ENCODE peak calls at places on chromosomes 11 and 22, in ten cellular contexts. J, U, H, C, X, Q, K, G, T and F are unnamed samples.

GRCh38 chr11:11569936-11570491 is 51.8 kb downstream of the GALNT18 start:
- DNase-seq in X (peak), Q (no peak), C (no peak), J (peak), H (peak), U (peak), T (no peak), G (no peak), K (no peak), F (no peak)

GRCh38 chr22:23894710-23895598 is 771 bp downstream of the MIF start:
- DNase-seq in Q (peak), J (peak), X (peak), T (peak), G (peak), K (peak), C (peak), U (peak), H (peak), F (peak)

GRCh38 chr22:33380789-33381530 is 322.8 kb upstream of the SYN3 start:
- DNase-seq in J (peak), T (peak), G (peak), X (peak), C (peak), Q (no peak), H (no peak), U (peak), K (no peak), F (peak)

GRCh38 chr11:1218256-1218787 is 4.5 kb upstream of the MUC5B start:
- DNase-seq in K (no peak), G (no peak), U (no peak), Q (no peak), X (no peak), H (peak), J (no peak), C (no peak), T (no peak), F (no peak)

GRCh38 chr11:12008790-12009616 is 577 bp upstream of the DKK3 start:
- DNase-seq in X (peak), K (no peak), T (peak), J (peak), Q (no peak), G (no peak), H (peak), C (peak), U (peak), F (peak)

GRCh38 chr11:131037873-131038272 is 121.6 kb upstream of the SNX19 start:
- DNase-seq in U (peak), T (no peak), C (no peak), J (no peak), X (no peak), G (no peak), Q (no peak), K (no peak), H (no peak), F (no peak)

GRCh38 chr11:19970944-19971343 is 189.3 kb downstream of the DBX1 start:
- DNase-seq in C (no peak), K (no peak), J (no peak), Q (no peak), U (no peak), T (no peak), G (no peak), X (no peak), H (no peak), F (no peak)

GRCh38 chr11:30508594-30508993 is 77.6 kb downstream of the MPPED2 start:
- DNase-seq in H (peak), Q (no peak), G (no peak), K (no peak), T (no peak), J (no peak), U (no peak), C (no peak), X (no peak), F (no peak)

GRCh38 chr22:17411213-17411612 is 42.0 kb downstream of the CECR2 start:
- DNase-seq in X (peak), K (no peak), J (no peak), H (peak), C (peak), Q (no peak), U (peak), T (no peak), G (no peak), F (no peak)

GRCh38 chr11:125626381-125626950 is 1.5 kb downstream of the CHEK1 start:
- DNase-seq in K (peak), C (no peak), G (peak), X (no peak), Q (peak), T (peak), U (no peak), J (no peak), H (no peak), F (no peak)
- TF ChIP-seq CTCF in K (peak), C (peak), G (peak), X (peak), Q (peak), T (peak), U (peak), J (peak), H (no peak), F (peak)

DNA sequence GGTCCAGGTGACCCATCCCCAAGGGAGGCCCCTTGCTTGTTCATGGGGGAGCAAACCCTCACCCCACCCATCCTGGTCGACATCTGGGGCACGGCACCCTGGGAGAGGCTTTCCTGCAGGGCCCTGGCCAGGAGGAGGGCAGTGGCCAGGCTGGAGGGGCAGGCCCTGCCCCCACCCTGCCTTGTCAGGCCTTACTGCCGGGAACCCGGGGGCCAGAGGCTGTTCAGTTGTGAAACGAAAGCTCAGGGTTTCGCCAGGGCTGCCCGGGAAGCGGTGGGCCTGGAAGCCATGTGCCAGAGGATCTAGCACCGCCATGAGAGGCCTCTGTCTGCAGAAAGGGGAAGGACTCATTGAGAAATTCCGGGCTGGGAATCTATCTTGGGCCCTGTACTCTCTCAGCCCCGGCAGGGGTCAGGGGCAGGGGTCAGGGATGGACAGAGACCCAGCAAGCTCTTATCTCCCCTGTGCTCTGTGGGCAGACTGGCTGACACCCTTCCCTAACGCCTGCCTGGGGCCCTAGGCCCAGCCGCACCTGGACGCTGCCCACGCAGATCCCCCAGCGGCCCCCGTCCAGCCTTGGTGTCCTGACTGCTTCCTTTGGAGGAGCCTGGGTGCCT is 6.3 kb downstream of the PIM3 start:
- DNase-seq in T (no peak), C (no peak), Q (no peak), K (no peak), J (peak), X (peak), U (peak), G (no peak), H (peak), F (no peak)
- H3K4me3 ChIP-seq in T (no peak), C (no peak), Q (no peak), K (no peak), J (no peak), X (no peak), U (no peak), G (no peak), H (no peak), F (no peak)

DNA sequence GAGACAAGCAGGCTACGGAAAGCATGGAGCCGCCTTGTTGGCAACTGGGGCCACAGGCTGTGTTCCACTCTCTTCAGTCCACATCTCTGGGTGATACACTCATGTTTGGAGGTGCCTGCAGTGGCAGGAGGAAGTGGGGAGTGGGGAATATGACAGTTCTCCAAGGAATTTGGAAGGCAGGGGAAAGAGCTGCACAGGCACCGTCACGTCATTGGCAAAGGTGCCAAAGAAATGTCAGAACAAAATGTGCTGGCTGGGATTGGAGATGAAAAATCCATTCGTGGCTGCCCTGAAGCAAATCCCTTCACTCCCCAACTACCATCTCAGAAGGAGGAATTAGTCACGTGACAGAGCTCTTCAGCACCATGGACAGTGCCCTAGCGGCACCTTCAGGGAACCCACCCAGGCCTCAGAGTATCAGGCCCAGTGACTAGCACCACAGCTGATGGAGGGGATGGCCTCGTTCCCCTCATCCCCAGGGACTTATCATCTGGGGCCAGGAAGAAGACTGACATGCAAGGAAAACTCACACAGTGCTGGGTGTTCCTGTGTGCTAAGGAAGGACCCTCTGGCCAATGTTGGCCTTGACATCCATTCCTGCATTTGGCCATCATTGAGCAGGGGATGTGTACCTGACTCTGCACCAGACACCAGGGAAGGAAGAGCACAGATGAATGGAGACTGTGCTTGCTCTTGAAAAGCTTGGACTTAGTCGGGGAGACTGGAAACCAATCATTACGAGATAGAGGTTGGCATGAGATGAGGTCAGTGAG is 48.5 kb upstream of the PRDM11 start:
- DNase-seq in J (peak), H (peak), G (peak), Q (no peak), C (peak), K (peak), X (peak), U (peak), T (peak), F (peak)
- TF ChIP-seq CTCF in J (no peak), H (no peak), G (no peak), Q (no peak), C (no peak), K (no peak), X (no peak), U (no peak), T (no peak), F (no peak)

DNA sequence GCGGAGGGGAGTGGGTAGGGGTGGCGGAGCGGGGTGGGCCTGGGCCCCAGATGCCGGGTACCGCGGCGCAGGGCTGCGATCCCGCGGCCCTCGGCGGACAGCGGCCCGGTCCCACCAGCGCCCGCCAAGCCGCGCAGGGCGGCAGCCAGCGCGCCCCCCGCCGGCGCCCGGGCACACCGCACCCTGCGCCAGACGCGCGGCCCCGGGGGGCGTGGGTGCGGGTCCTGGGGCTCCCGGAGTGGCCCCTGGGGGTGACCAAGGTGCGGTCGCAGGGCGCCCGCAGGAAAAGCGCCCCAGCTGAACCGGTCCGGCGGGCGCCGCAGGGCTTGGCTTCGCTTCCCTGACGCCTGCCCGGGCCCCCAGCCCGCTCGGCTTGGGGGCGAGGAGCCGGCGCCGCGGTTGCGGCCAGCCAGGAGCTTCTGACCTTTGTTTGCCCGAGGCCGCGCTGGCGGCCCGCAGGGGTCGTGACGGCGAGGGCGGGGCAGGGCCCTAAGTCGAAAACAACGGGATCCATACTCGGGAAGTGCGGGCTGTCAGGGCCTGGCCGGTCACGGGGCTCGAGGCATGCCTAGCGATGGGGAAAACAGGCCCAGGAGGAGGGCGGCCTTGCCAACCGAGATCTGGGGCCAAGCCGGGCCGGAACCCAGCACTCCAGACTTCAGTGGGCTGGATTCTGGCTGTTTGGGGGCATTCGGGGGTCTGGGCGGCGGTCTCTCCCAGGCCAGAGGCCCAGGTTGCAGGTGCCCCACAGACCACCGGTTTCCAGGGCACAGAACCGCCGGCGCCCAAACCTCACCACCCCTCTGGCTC is 581 bp upstream of the AP5B1 start:
- DNase-seq in K (no peak), J (peak), Q (no peak), U (peak), G (no peak), X (no peak), H (peak), T (no peak), C (no peak), F (no peak)
- H3K4me3 ChIP-seq in K (peak), J (peak), Q (peak), U (peak), G (peak), X (peak), H (peak), T (peak), C (no peak), F (peak)

GRCh38 chr22:46062971-46063631 is 86.1 kb upstream of the WNT7B start:
- DNase-seq in J (no peak), H (no peak), Q (no peak), T (no peak), C (peak), G (no peak), K (no peak), U (no peak), X (no peak), F (no peak)
- TF ChIP-seq CTCF in J (no peak), H (no peak), Q (no peak), T (no peak), C (no peak), G (no peak), K (no peak), U (no peak), X (no peak), F (no peak)

GRCh38 chr22:30204015-30204741 is 42.4 kb downstream of the LIF start:
- DNase-seq in G (no peak), Q (no peak), J (no peak), C (no peak), X (no peak), U (no peak), K (no peak), H (no peak), T (no peak), F (no peak)

GRCh38 chr22:30206964-30207363 is 39.6 kb downstream of the LIF start:
- DNase-seq in Q (no peak), C (peak), G (no peak), K (no peak), U (peak), H (no peak), T (peak), X (peak), J (peak), F (peak)

GRCh38 chr22:30202531-30203006 is 44.0 kb downstream of the LIF start:
- DNase-seq in J (peak), C (peak), T (peak), K (no peak), Q (no peak), U (peak), H (no peak), X (peak), G (no peak), F (peak)

GRCh38 chr22:30204742-30205111 is 41.8 kb downstream of the LIF start:
- DNase-seq in H (no peak), U (peak), X (peak), T (peak), J (peak), K (no peak), Q (no peak), G (no peak), C (peak), F (peak)

GRCh38 chr22:30205281-30206115 is 41.1 kb downstream of the LIF start:
- DNase-seq in T (peak), H (peak), U (peak), K (no peak), X (peak), G (no peak), C (peak), Q (no peak), J (peak), F (peak)
- H3K4me3 ChIP-seq in T (no peak), H (no peak), U (no peak), K (no peak), X (no peak), G (no peak), C (no peak), Q (no peak), J (no peak), F (no peak)

GRCh38 chr11:64915366-64915887 is 1.6 kb downstream of the ATG2A start:
- DNase-seq in J (no peak), X (no peak), U (no peak), K (no peak), Q (no peak), H (no peak), C (no peak), G (no peak), T (no peak), F (no peak)

GRCh38 chr11:64911689-64912088 is 5.3 kb downstream of the ATG2A start:
- DNase-seq in K (no peak), C (no peak), U (no peak), T (no peak), X (no peak), H (no peak), G (no peak), Q (no peak), J (no peak), F (no peak)

GRCh38 chr11:64916040-64916847 is 765 bp downstream of the ATG2A start:
- DNase-seq in U (peak), C (peak), Q (peak), H (peak), K (peak), J (peak), G (peak), X (peak), T (peak), F (no peak)

GRCh38 chr11:64913171-64913727 is 3.8 kb downstream of the ATG2A start:
- DNase-seq in H (no peak), T (no peak), J (no peak), X (no peak), C (no peak), G (no peak), U (no peak), Q (no peak), K (no peak), F (no peak)

DNA sequence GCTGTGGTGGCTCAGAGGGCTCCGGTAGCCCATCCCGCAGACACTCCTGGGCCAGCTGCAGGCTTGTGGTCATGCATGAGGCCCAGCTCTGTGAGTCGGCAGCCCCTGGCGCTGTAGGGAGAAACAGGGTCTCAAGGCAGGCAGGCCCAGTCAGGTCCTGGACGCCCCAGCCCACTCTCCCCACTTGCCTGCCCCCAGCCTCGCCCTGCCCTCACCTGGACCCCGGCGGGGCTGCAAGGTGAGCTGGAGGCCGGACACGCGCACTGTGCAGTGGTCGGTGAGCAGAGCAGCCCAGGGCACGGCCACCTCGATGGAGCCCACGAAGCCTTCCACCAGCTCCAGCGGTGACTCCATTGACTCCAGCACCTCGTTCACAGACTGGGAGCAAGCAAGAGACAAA is 2.9 kb downstream of the ATG2A start:
- DNase-seq in U (no peak), C (no peak), Q (no peak), T (no peak), K (no peak), X (no peak), J (no peak), G (no peak), H (no peak), F (no peak)
- TF ChIP-seq CTCF in U (no peak), C (no peak), Q (no peak), T (no peak), K (no peak), X (no peak), J (no peak), G (no peak), H (no peak), F (no peak)

GRCh38 chr11:35654711-35655110 is 7.9 kb upstream of the TRIM44 start:
- DNase-seq in T (no peak), C (no peak), J (no peak), G (no peak), X (no peak), Q (no peak), H (no peak), U (no peak), K (no peak), F (no peak)
- H3K4me3 ChIP-seq in T (no peak), C (no peak), J (no peak), G (no peak), X (no peak), Q (no peak), H (no peak), U (no peak), K (no peak), F (no peak)

GRCh38 chr22:21940521-21940920 is 12.1 kb downstream of the PPM1F start:
- DNase-seq in Q (no peak), X (no peak), H (no peak), G (no peak), K (no peak), C (no peak), J (no peak), U (no peak), T (no peak), F (no peak)

GRCh38 chr22:21938906-21939305 is 13.7 kb downstream of the PPM1F start:
- DNase-seq in Q (no peak), X (no peak), C (no peak), G (no peak), T (no peak), H (no peak), K (no peak), U (no peak), J (no peak), F (no peak)

GRCh38 chr22:21937821-21938070 is 14.9 kb downstream of the PPM1F start:
- DNase-seq in G (no peak), T (peak), J (no peak), Q (no peak), K (no peak), U (no peak), H (no peak), C (peak), X (no peak), F (no peak)

GRCh38 chr22:21938071-21938822 is 14.4 kb downstream of the PPM1F start:
- DNase-seq in T (peak), X (peak), J (peak), G (peak), C (peak), H (peak), Q (peak), U (peak), K (peak), F (peak)

DNA sequence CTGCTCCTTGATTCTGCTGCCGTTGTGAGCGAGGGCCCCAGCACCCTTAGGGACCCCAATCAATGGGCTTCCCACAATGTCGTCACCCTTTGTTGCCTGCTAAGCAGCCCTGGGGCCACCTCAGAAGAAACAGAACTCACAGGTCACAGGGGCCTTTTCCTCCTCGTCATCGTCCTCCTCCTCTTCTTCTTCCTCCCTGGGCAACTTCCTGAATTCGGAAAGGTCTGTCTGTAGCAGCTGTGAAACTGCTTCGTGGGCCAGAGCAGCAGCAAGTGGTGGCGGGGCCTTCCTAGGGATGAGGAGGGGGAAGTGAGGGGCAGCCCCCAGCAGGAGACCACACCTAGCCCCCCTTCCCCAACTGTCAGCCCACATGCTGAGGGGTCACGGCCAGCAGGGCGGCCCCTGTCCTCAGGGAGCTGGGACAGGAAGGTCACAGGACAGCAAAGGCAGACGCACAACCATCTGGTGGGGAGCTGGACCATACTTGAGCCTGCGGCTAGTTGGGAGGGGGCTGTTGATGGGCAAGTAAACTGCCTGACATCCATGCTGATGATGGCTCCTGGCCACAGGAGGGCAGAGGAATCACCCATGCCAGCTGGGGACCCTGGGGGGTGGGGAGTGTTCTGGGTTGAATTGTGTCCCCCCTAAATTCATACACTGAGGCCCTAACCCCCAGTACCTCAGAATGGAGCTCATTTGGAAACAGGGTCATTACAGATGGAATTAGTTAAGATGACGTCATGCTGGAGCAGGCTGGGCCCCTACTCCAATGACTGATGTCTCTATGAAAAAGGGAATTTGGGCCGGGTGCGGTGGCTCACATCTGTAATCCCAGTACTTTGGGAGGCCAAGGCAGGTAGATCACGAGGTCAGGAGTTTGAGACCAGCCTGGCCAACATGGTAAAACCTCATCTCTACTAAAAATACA is 13.0 kb downstream of the PPM1F start:
- DNase-seq in C (no peak), T (no peak), K (no peak), J (no peak), H (no peak), U (no peak), Q (no peak), G (no peak), X (no peak), F (no peak)
- TF ChIP-seq CTCF in C (no peak), T (no peak), K (peak), J (no peak), H (no peak), U (no peak), Q (no peak), G (no peak), X (no peak), F (no peak)